ENCODE peak calls at places on chromosomes 6 and 20, in ten cellular contexts. P, N, Q, B, V, G, H, Y, R and M are unnamed samples. For H3K9me3, the result is how much of the 10 kb centered on the place peaks cover.

GRCh38 chr6:42694586-42694985 is 27.8 kb downstream of the PRPH2 start:
- DNase-seq in P (no peak), Y (no peak), V (no peak), H (no peak), N (no peak), B (no peak), Q (no peak), R (no peak), G (no peak), M (no peak)

GRCh38 chr6:25576920-25577319 is 75.1 kb upstream of the SCGN start:
- DNase-seq in Y (no peak), V (no peak), P (no peak), R (no peak), H (no peak), Q (no peak), B (no peak), N (no peak), G (no peak), M (no peak)

GRCh38 chr6:88166901-88167624 is 916 bp upstream of the CNR1 start:
- DNase-seq in B (peak), G (no peak), R (no peak), N (no peak), Y (no peak), H (no peak), P (peak), V (no peak), Q (peak), M (no peak)

GRCh38 chr6:159959165-159959975 is 9.5 kb upstream of the IGF2R start:
- DNase-seq in N (no peak), Y (no peak), H (no peak), R (no peak), B (no peak), P (no peak), Q (no peak), V (no peak), G (no peak), M (no peak)

GRCh38 chr6:31619805-31620585 is 520 bp upstream of the PRRC2A start:
- DNase-seq in N (peak), R (peak), Y (peak), V (peak), B (peak), H (peak), Q (peak), G (peak), P (peak), M (peak)

GRCh38 chr20:63625771-63626423 is 1.0 kb downstream of the GMEB2 start:
- DNase-seq in V (peak), R (no peak), N (no peak), G (no peak), B (peak), Y (peak), P (peak), Q (peak), H (peak), M (no peak)

GRCh38 chr6:15200087-15200486 is 45.8 kb upstream of the JARID2 start:
- DNase-seq in N (no peak), Y (no peak), R (no peak), B (no peak), G (no peak), V (no peak), P (no peak), Q (no peak), H (no peak), M (no peak)

GRCh38 chr6:32226434-32226833 is 2.6 kb upstream of the NOTCH4 start:
- DNase-seq in H (no peak), P (no peak), R (no peak), B (no peak), Q (no peak), N (no peak), G (no peak), V (no peak), Y (no peak), M (no peak)

GRCh38 chr6:3443221-3443515 is 13.7 kb downstream of the SLC22A23 start:
- DNase-seq in B (no peak), G (no peak), R (no peak), N (no peak), H (no peak), Y (no peak), P (no peak), V (no peak), Q (no peak), M (no peak)

GRCh38 chr20:51412333-51412761 is 130.2 kb downstream of the NFATC2 start:
- DNase-seq in B (no peak), P (no peak), H (peak), V (no peak), R (no peak), G (no peak), Y (no peak), N (no peak), Q (peak), M (no peak)

GRCh38 chr6:54315692-54316091 is 7.5 kb downstream of the TINAG start:
- DNase-seq in V (no peak), Q (no peak), R (no peak), H (no peak), B (no peak), G (no peak), P (no peak), Y (no peak), N (no peak), M (no peak)

GRCh38 chr6:118565317-118565960 is 17.3 kb downstream of the PLN start:
- DNase-seq in H (no peak), N (peak), Y (no peak), V (peak), G (no peak), P (no peak), R (no peak), B (no peak), Q (no peak), M (no peak)

GRCh38 chr6:108621117-108621516 is 60.4 kb downstream of the FOXO3 start:
- DNase-seq in H (peak), V (no peak), Q (no peak), Y (no peak), G (no peak), R (no peak), P (no peak), N (no peak), B (no peak), M (no peak)

GRCh38 chr6:108168501-108168979 is 2.7 kb downstream of the NR2E1 start:
- DNase-seq in Q (no peak), R (no peak), H (no peak), Y (no peak), P (peak), G (no peak), N (no peak), B (peak), V (no peak), M (no peak)

GRCh38 chr6:35473075-35473848 is 5.1 kb downstream of the RPL10A start:
- DNase-seq in G (no peak), R (no peak), H (no peak), Q (no peak), B (no peak), N (no peak), P (no peak), Y (no peak), V (peak), M (no peak)

GRCh38 chr6:34145161-34146020 is 496 bp downstream of the GRM4 start:
- DNase-seq in B (peak), N (no peak), G (no peak), V (no peak), P (peak), Y (no peak), R (no peak), H (peak), Q (peak), M (no peak)

GRCh38 chr20:14790771-14791517 is 453.5 kb upstream of the FLRT3 start:
- DNase-seq in B (no peak), R (no peak), P (peak), H (no peak), Y (no peak), G (no peak), Q (no peak), V (no peak), N (no peak), M (no peak)

GRCh38 chr6:45265246-45265645 is 62.9 kb upstream of the RUNX2 start:
- DNase-seq in G (no peak), P (no peak), Y (no peak), V (no peak), Q (no peak), B (no peak), H (no peak), N (no peak), R (no peak), M (no peak)

GRCh38 chr6:52399511-52400315 is 20.4 kb upstream of the EFHC1 start:
- DNase-seq in P (peak), B (no peak), N (no peak), G (no peak), V (peak), Q (no peak), R (no peak), H (peak), Y (no peak), M (peak)

GRCh38 chr6:47414517-47415167 is 62.9 kb upstream of the CD2AP start:
- DNase-seq in G (no peak), Q (no peak), R (no peak), B (no peak), P (no peak), H (peak), Y (no peak), V (peak), N (peak), M (peak)

GRCh38 chr6:121319603-121320002 is 14.7 kb downstream of the TBC1D32 start:
- DNase-seq in Q (no peak), R (no peak), N (no peak), P (no peak), G (no peak), H (no peak), B (no peak), Y (no peak), V (no peak), M (no peak)

GRCh38 chr6:306641-307061 is 14.4 kb downstream of the DUSP22 start:
- DNase-seq in Y (no peak), P (no peak), G (no peak), H (no peak), V (no peak), B (peak), N (no peak), Q (no peak), R (no peak), M (no peak)

GRCh38 chr6:37547564-37548061 is 47.9 kb upstream of the CCDC167 start:
- DNase-seq in B (no peak), N (no peak), Y (no peak), R (no peak), G (no peak), Q (no peak), V (no peak), P (no peak), H (peak), M (peak)

GRCh38 chr6:123956492-123957139 is 153.0 kb downstream of the NKAIN2 start:
- DNase-seq in Q (no peak), P (no peak), B (no peak), V (no peak), N (no peak), G (no peak), R (no peak), Y (no peak), H (no peak), M (no peak)

GRCh38 chr20:62190639-62191411 is 8.0 kb downstream of the MTG2 start:
- DNase-seq in Q (no peak), P (no peak), V (no peak), B (no peak), R (no peak), N (no peak), Y (no peak), G (no peak), H (no peak), M (no peak)

GRCh38 chr6:43150051-43150751 is 20.9 kb upstream of the SRF start:
- DNase-seq in Y (no peak), N (no peak), P (no peak), B (no peak), R (no peak), V (no peak), Q (no peak), H (no peak), G (no peak), M (peak)

GRCh38 chr20:34109442-34109841 is 2.6 kb downstream of the EIF2S2 start:
- DNase-seq in H (no peak), R (no peak), P (no peak), B (no peak), Y (no peak), G (no peak), Q (no peak), N (no peak), V (no peak), M (no peak)

GRCh38 chr6:108635505-108636226 is 74.9 kb downstream of the FOXO3 start:
- DNase-seq in G (peak), R (peak), B (peak), Q (no peak), Y (no peak), H (no peak), P (peak), N (no peak), V (no peak), M (no peak)

GRCh38 chr6:42236680-42237473 is 19.2 kb upstream of the MRPS10 start:
- DNase-seq in B (no peak), Q (no peak), G (no peak), P (no peak), H (no peak), Y (no peak), R (no peak), N (peak), V (no peak), M (no peak)

GRCh38 chr6:4775591-4776492 is at the start of gene CDYL:
- DNase-seq in R (peak), N (no peak), P (peak), H (peak), Y (peak), V (peak), G (peak), B (peak), Q (peak), M (peak)

GRCh38 chr6:107957165-107957908 is 671 bp downstream of the SEC63 start:
- DNase-seq in G (peak), R (peak), H (peak), V (peak), Q (peak), P (peak), Y (peak), N (no peak), B (peak), M (peak)

GRCh38 chr6:157110620-157111019 is 212.7 kb downstream of the TMEM242 start:
- DNase-seq in B (no peak), Q (no peak), V (no peak), P (no peak), H (no peak), N (no peak), R (no peak), Y (no peak), G (no peak), M (no peak)

GRCh38 chr6:32968770-32969684 is 633 bp downstream of the BRD2 start:
- DNase-seq in N (no peak), H (peak), V (peak), P (peak), G (no peak), B (peak), Y (peak), R (peak), Q (peak), M (peak)

GRCh38 chr6:158496700-158497099 is 63.2 kb upstream of the TMEM181 start:
- DNase-seq in H (no peak), V (no peak), N (no peak), G (no peak), P (peak), B (no peak), Q (no peak), R (no peak), Y (no peak), M (no peak)

GRCh38 chr6:148465011-148465335 is 122.3 kb downstream of the SASH1 start:
- DNase-seq in Y (no peak), Q (no peak), H (no peak), N (no peak), R (no peak), V (no peak), G (no peak), B (no peak), P (no peak), M (no peak)

DNA sequence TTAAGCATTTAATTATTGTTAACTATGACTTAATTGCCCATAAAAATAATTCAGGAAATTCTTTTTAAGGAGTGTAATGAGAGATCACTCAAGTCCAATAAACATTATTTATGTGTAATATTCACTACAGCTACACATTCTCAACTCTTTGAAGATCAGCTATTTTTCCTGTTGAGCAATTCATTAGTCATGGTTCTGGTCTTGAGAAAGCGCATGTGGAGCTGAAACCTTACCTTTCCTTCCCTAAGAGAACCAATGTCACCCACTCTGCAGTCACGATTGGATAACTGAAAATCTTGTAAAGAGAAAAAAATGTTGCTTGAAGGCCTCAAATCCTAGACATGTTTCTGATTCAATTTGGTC is 737.0 kb upstream of the MARCKS start:
- DNase-seq in Q (no peak), Y (no peak), P (no peak), B (no peak), R (no peak), V (no peak), N (no peak), H (peak), G (no peak), M (no peak)
- H3K27ac ChIP-seq in Q (no peak), Y (no peak), P (no peak), B (no peak), R (no peak), V (no peak), N (no peak), H (no peak), G (no peak), M (no peak)

GRCh38 chr20:47251154-47252020 is 105.1 kb downstream of the ZMYND8 start:
- DNase-seq in R (no peak), Q (no peak), G (no peak), P (no peak), V (no peak), N (no peak), B (no peak), H (no peak), Y (no peak), M (no peak)

GRCh38 chr20:47257256-47257655 is 99.2 kb downstream of the ZMYND8 start:
- DNase-seq in G (no peak), Q (no peak), B (no peak), N (no peak), V (no peak), Y (no peak), P (no peak), H (no peak), R (no peak), M (no peak)

GRCh38 chr20:47256665-47257236 is 99.7 kb downstream of the ZMYND8 start:
- DNase-seq in V (no peak), Y (no peak), G (no peak), Q (no peak), B (peak), R (no peak), H (peak), N (no peak), P (no peak), M (peak)

GRCh38 chr20:47252879-47253307 is 103.6 kb downstream of the ZMYND8 start:
- DNase-seq in N (no peak), R (no peak), B (no peak), Y (no peak), Q (no peak), G (no peak), H (no peak), P (no peak), V (no peak), M (peak)

GRCh38 chr20:47253860-47254259 is 102.6 kb downstream of the ZMYND8 start:
- DNase-seq in V (peak), P (no peak), B (no peak), R (no peak), H (no peak), G (no peak), N (no peak), Q (no peak), Y (no peak), M (no peak)
- H3K9me3 ChIP-seq in V (under half), P (under half), B (under half), R (under half), H (under half), G (under half), N (under half), Q (under half), Y (under half), M (under half)

GRCh38 chr20:3172126-3172932 is 1.0 kb downstream of the LZTS3 start:
- DNase-seq in R (no peak), H (no peak), P (no peak), N (no peak), B (no peak), V (no peak), G (no peak), Y (no peak), Q (no peak), M (no peak)
- H3K4me3 ChIP-seq in R (peak), H (peak), P (peak), N (no peak), B (peak), V (peak), G (peak), Y (peak), Q (peak), M (peak)

GRCh38 chr20:36491901-36492617 is 49.3 kb upstream of the MYL9 start:
- DNase-seq in R (no peak), B (no peak), Q (peak), Y (no peak), H (no peak), P (no peak), N (no peak), G (peak), V (no peak), M (peak)
- H3K27ac ChIP-seq in R (peak), B (peak), Q (peak), Y (peak), H (no peak), P (peak), N (peak), G (peak), V (no peak), M (peak)

GRCh38 chr6:62645274-62645673 is 359.2 kb upstream of the KHDRBS2 start:
- DNase-seq in P (no peak), H (no peak), N (no peak), B (no peak), Q (no peak), V (no peak), Y (no peak), G (no peak), R (no peak), M (no peak)
- H3K9me3 ChIP-seq in P (under half), H (under half), N (under half), B (under half), Q (under half), V (under half), Y (under half), G (under half), R (under half), M (under half)

GRCh38 chr6:63677282-63677681 is 41.7 kb downstream of the PHF3 start:
- DNase-seq in G (no peak), N (no peak), Y (no peak), P (no peak), H (peak), B (no peak), V (no peak), R (no peak), Q (no peak), M (no peak)

GRCh38 chr6:63685453-63686379 is 50.1 kb downstream of the PHF3 start:
- DNase-seq in R (no peak), V (no peak), G (no peak), Y (no peak), H (no peak), B (no peak), Q (no peak), P (no peak), N (peak), M (no peak)

DNA sequence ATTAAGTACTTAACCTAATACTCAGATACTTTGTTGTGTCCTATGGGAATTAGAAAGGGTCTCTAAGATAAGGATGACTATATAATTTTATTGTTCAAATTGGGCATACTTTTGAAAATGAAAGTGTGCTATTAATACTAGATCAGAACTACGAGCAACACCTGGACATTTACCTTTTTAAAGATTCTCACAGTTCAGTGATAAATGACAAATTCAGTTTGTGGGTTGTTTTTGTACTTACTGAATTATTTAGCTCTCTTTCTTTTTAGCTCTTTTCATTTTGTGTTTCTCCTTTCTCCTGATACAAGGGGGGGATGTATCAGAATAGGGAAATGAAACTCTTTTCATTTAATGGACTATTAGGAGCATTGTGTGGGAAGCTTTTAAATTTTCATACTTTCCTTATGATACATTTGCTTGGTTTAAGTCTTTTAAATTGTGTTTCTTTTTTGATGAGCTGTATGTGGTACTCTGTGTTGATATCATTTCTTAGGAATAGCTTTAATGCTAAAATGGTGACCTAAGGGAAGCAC is 47.5 kb downstream of the PHF3 start:
- DNase-seq in P (no peak), Q (no peak), N (no peak), V (no peak), R (no peak), B (no peak), H (no peak), G (no peak), Y (no peak), M (no peak)
- H3K4me3 ChIP-seq in P (no peak), Q (no peak), N (peak), V (no peak), R (no peak), B (no peak), H (no peak), G (no peak), Y (no peak), M (no peak)

GRCh38 chr6:40320441-40320840 is 266.7 kb downstream of the LRFN2 start:
- DNase-seq in V (no peak), Y (no peak), H (no peak), R (no peak), B (no peak), P (no peak), Q (no peak), G (no peak), N (no peak), M (no peak)

GRCh38 chr6:40321616-40322015 is 265.5 kb downstream of the LRFN2 start:
- DNase-seq in H (no peak), Q (no peak), R (no peak), B (no peak), Y (no peak), N (no peak), G (no peak), V (no peak), P (no peak), M (no peak)

GRCh38 chr6:40320947-40321346 is 266.2 kb downstream of the LRFN2 start:
- DNase-seq in B (no peak), Y (no peak), N (no peak), R (no peak), G (no peak), H (no peak), V (no peak), Q (no peak), P (no peak), M (no peak)

GRCh38 chr6:40322336-40322735 is 264.8 kb downstream of the LRFN2 start:
- DNase-seq in H (no peak), G (no peak), V (no peak), Q (no peak), P (no peak), Y (no peak), B (no peak), R (no peak), N (no peak), M (no peak)

GRCh38 chr6:40319124-40319523 is 268.0 kb downstream of the LRFN2 start:
- DNase-seq in P (no peak), H (no peak), G (no peak), Y (no peak), V (no peak), B (no peak), N (no peak), R (no peak), Q (no peak), M (no peak)
- H3K27ac ChIP-seq in P (no peak), H (no peak), G (no peak), Y (no peak), V (no peak), B (no peak), N (no peak), R (no peak), Q (no peak), M (no peak)